ENCODE peak calls at places on chromosomes 13 and 19, in six cellular contexts. K is IMR-90, A is tibial nerve, H is uterus, Q is breast epithelium, U is stomach. P is an unnamed sample. For H3K4me1, the result is how much of the 10 kb centered on the place peaks cover.

GRCh38 chr19:50203281-50204080 is at the start of gene MYH14:
- DNase-seq in K (no peak), A (peak), H (peak), Q (peak), U (peak), P (peak)

GRCh38 chr19:12092065-12092867 is 27.7 kb downstream of the ZNF844 start:
- DNase-seq in K (peak), A (peak), H (peak), Q (peak), U (peak), P (peak)

GRCh38 chr13:50544226-50544625 is 299.3 kb downstream of the DLEU7 start:
- DNase-seq in K (no peak), A (no peak), H (no peak), Q (no peak), U (no peak), P (no peak)

GRCh38 chr13:28471408-28471807 is 23.5 kb downstream of the FLT1 start:
- DNase-seq in K (no peak), A (no peak), H (no peak), Q (no peak), U (no peak), P (no peak)

GRCh38 chr13:46149272-46150133 is 32.5 kb downstream of the LCP1 start:
- DNase-seq in K (peak), A (no peak), H (no peak), Q (no peak), U (no peak), P (no peak)

GRCh38 chr19:12802267-12803106 is 618 bp downstream of the THSD8 start:
- DNase-seq in K (no peak), A (no peak), H (no peak), Q (no peak), U (no peak), P (no peak)

GRCh38 chr13:109395014-109395413 is 391.4 kb downstream of the IRS2 start:
- DNase-seq in K (no peak), A (no peak), H (no peak), Q (no peak), U (no peak), P (no peak)

GRCh38 chr19:32928806-32929205 is 43.0 kb downstream of the CEP89 start:
- DNase-seq in K (peak), A (no peak), H (no peak), Q (no peak), U (no peak), P (no peak)

GRCh38 chr19:6551607-6552450 is 21.0 kb downstream of the TNFSF9 start:
- DNase-seq in K (no peak), A (no peak), H (no peak), Q (no peak), U (no peak), P (no peak)

GRCh38 chr13:64083811-64084210 is 2668.2 kb upstream of the PCDH20 start:
- DNase-seq in K (no peak), A (no peak), H (no peak), Q (no peak), U (no peak), P (no peak)

GRCh38 chr13:110773480-110773879 is 60.0 kb downstream of the ING1 start:
- DNase-seq in K (no peak), A (no peak), H (no peak), Q (no peak), U (no peak), P (no peak)

GRCh38 chr13:110471833-110472162 is 89.7 kb downstream of the RAB20 start:
- DNase-seq in K (peak), A (no peak), H (no peak), Q (no peak), U (peak), P (peak)

GRCh38 chr13:49777746-49778614 is 14.5 kb downstream of the KPNA3 start:
- DNase-seq in K (no peak), A (no peak), H (no peak), Q (no peak), U (no peak), P (no peak)

GRCh38 chr19:2274937-2275535 is 6.9 kb downstream of the PEAK3 start:
- DNase-seq in K (peak), A (no peak), H (no peak), Q (no peak), U (peak), P (no peak)

GRCh38 chr13:95833713-95834112 is 156.8 kb downstream of the DNAJC3 start:
- DNase-seq in K (peak), A (no peak), H (no peak), Q (no peak), U (no peak), P (no peak)

GRCh38 chr13:98557934-98558630 is 18.8 kb downstream of the STK24 start:
- DNase-seq in K (peak), A (no peak), H (no peak), Q (no peak), U (no peak), P (no peak)

GRCh38 chr13:98672947-98673545 is 79.4 kb downstream of the SLC15A1 start:
- DNase-seq in K (peak), A (peak), H (peak), Q (peak), U (peak), P (peak)

GRCh38 chr19:45780448-45781281 is 1.6 kb downstream of the DMPK start:
- DNase-seq in K (no peak), A (no peak), H (peak), Q (no peak), U (no peak), P (no peak)

GRCh38 chr19:34851277-34851804 is 75.4 kb upstream of the ZNF30 start:
- DNase-seq in K (no peak), A (no peak), H (no peak), Q (no peak), U (no peak), P (no peak)

GRCh38 chr19:44846455-44847143 is 502 bp downstream of the NECTIN2 start:
- DNase-seq in K (no peak), A (no peak), H (peak), Q (no peak), U (no peak), P (no peak)

GRCh38 chr19:6108721-6109633 is 1.3 kb downstream of the RFX2 start:
- DNase-seq in K (peak), A (peak), H (peak), Q (peak), U (peak), P (no peak)

GRCh38 chr19:8459520-8460260 is 14.9 kb downstream of the HNRNPM start:
- DNase-seq in K (peak), A (no peak), H (no peak), Q (no peak), U (no peak), P (no peak)

GRCh38 chr19:50418186-50419021 is at the start of gene SPIB:
- DNase-seq in K (no peak), A (no peak), H (no peak), Q (no peak), U (no peak), P (no peak)

GRCh38 chr13:99812611-99813010 is 159.0 kb downstream of the ZIC5 start:
- DNase-seq in K (peak), A (no peak), H (no peak), Q (no peak), U (no peak), P (no peak)

GRCh38 chr19:55485439-55486011 is 537 bp downstream of the NAT14 start:
- DNase-seq in K (no peak), A (no peak), H (no peak), Q (no peak), U (no peak), P (no peak)

GRCh38 chr13:99257291-99257690 is 888 bp downstream of the GPR18 start:
- DNase-seq in K (no peak), A (no peak), H (no peak), Q (no peak), U (no peak), P (no peak)

GRCh38 chr13:35457258-35457657 is 19.2 kb downstream of the MAB21L1 start:
- DNase-seq in K (no peak), A (no peak), H (no peak), Q (no peak), U (no peak), P (no peak)

GRCh38 chr13:30257433-30258099 is 49.8 kb downstream of the KATNAL1 start:
- DNase-seq in K (peak), A (no peak), H (no peak), Q (no peak), U (no peak), P (no peak)

GRCh38 chr19:43664008-43664407 is 6.0 kb downstream of the PLAUR start:
- DNase-seq in K (no peak), A (no peak), H (no peak), Q (no peak), U (no peak), P (no peak)

GRCh38 chr13:20921572-20921971 is 19.0 kb upstream of the XPO4 start:
- DNase-seq in K (no peak), A (no peak), H (no peak), Q (no peak), U (no peak), P (no peak)

GRCh38 chr19:39145180-39145953 is 19.8 kb downstream of the PAK4 start:
- DNase-seq in K (no peak), A (no peak), H (peak), Q (no peak), U (no peak), P (no peak)

GRCh38 chr19:39146686-39147450 is 21.3 kb downstream of the PAK4 start:
- DNase-seq in K (no peak), A (no peak), H (no peak), Q (no peak), U (no peak), P (no peak)

GRCh38 chr19:39144487-39145071 is 19.0 kb downstream of the PAK4 start:
- DNase-seq in K (peak), A (no peak), H (peak), Q (no peak), U (no peak), P (no peak)

GRCh38 chr19:39147480-39147879 is 21.9 kb downstream of the PAK4 start:
- DNase-seq in K (no peak), A (no peak), H (no peak), Q (no peak), U (no peak), P (no peak)

DNA sequence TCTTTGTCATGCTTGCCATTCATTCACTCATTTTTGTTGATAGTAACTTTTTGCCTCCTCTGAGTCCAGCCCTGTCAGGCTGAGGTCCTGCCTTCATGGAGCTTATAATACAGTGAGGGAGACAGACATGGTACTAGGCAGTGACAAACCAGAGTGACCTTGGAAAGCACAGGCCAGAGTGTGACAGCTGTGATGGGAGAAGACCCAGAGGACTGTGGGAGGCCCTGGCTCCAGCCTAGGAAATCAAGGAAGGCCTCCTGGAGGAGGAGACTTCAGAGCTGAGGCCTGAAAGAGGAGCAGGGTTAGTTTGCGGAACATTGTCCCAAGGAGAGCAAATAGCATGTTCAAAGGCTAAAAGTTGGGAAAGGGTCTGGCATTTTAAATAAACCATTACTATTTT is 20.5 kb downstream of the PAK4 start:
- DNase-seq in K (no peak), A (no peak), H (no peak), Q (no peak), U (no peak), P (no peak)
- H3K4me3 ChIP-seq in K (no peak), A (no peak), H (no peak), Q (no peak), U (no peak), P (no peak)

DNA sequence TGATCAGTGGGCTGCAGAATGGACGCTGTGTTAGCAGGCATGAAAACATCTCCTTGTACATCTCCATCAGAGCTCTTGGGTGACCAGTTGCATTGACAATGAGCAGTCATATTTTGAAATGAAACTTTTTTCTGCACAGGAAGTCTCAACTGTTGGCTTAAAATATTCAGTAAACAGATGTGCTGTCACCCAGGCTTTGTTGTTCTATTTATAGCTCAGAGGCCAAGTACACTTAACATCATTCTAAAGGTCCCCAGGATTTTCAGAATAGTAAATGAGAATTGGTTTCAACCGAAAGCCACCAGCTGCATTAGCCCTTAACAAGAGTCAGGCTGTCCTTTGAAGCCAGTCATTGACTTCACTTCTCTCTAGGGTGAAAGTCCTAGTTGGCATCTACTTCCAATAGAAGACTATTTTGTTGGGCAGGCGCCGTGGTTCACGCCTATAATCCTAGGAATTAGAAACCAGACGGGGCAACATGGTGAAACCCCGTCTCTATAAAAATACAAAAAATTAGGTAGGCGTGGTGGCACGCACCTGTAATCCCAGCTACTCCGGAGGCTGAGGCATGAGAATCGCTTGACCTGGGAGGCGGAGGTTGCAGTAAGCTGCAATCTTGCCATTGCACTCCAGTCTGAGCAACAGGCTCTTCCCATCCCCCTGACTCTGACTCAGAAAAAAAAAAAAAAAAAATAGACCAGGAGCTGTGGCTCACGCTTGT is 7.9 kb upstream of the PDE4A start:
- DNase-seq in K (no peak), A (no peak), H (no peak), Q (no peak), U (no peak), P (no peak)
- TF ChIP-seq POLR2A in K (no peak), A (no peak), H (no peak), Q (no peak), U (no peak), P (no peak)

GRCh38 chr19:38063921-38064320 is 156.9 kb downstream of the SIPA1L3 start:
- DNase-seq in K (no peak), A (no peak), H (no peak), Q (no peak), U (no peak), P (no peak)

GRCh38 chr19:38060346-38060745 is 153.3 kb downstream of the SIPA1L3 start:
- DNase-seq in K (no peak), A (no peak), H (no peak), Q (no peak), U (no peak), P (no peak)

GRCh38 chr19:38061294-38061693 is 154.3 kb downstream of the SIPA1L3 start:
- DNase-seq in K (peak), A (no peak), H (no peak), Q (no peak), U (no peak), P (no peak)

GRCh38 chr19:38064661-38065425 is 157.8 kb downstream of the SIPA1L3 start:
- DNase-seq in K (no peak), A (no peak), H (no peak), Q (no peak), U (no peak), P (no peak)

DNA sequence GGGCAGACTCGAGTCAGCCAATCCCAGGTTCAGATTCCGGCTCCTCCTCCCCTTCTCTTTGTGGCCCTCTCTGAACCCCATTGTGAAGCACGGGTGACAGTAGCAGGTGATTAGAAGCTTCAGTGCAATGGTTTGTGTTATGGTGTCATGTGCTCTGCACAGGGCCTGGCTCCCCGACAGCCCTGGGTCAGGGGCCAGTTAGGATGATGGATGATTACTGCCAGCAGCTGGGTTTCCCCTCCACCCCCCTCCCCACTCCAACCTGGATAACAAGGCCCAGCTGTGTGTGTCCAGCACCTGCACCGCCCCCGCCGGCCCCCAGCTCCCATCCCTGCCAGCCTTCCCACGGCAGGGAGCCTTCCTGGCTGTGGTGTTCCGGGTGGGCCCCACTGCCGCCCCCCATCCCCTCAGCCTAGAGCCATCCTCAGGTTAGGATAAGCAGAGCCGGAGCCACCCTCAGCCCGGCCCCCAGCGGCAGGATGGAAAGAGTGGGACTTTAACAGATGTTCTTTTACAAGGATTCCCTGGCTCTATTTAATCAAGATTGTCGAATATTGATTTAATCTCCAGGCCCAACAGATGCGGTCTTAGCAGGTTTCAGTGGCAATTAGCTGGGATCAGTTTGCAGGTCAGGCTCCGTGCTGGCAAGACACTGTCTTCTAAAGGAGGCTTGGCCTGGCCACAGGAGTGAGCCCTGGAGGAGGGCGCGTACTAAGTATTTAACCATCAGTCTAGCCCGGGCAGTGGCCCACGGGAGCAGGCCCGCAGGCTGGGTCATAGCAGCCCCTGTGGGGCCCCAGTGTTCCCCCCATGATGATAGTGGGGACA is 156.2 kb downstream of the SIPA1L3 start:
- DNase-seq in K (peak), A (no peak), H (no peak), Q (no peak), U (no peak), P (no peak)
- H3K4me1 ChIP-seq in K (under half), A (under half), H (under half), Q (under half), U (under half), P (under half)

DNA sequence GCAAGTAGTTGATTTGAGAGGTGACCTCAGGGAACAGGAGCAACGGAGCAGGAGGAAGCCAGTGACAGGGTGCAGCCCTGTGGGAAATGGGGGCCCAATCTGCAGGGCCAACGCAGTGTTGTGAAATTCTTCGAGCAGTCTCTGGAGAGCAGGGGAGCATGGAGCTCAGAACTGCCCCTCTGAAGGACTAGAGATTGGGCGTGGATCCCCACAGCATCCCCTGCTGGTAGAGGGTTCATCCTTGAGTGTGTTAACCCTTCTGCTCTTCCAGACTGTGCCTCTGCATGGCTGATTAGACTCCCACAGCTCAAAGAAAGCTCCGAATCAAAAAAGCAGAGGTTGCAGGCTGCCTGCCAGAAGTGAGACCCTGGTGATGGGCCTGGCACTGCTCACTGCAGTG is 77.9 kb upstream of the UQCRFS1 start:
- DNase-seq in K (no peak), A (no peak), H (no peak), Q (no peak), U (no peak), P (no peak)
- H3K4me3 ChIP-seq in K (no peak), A (no peak), H (no peak), Q (no peak), U (no peak), P (no peak)

DNA sequence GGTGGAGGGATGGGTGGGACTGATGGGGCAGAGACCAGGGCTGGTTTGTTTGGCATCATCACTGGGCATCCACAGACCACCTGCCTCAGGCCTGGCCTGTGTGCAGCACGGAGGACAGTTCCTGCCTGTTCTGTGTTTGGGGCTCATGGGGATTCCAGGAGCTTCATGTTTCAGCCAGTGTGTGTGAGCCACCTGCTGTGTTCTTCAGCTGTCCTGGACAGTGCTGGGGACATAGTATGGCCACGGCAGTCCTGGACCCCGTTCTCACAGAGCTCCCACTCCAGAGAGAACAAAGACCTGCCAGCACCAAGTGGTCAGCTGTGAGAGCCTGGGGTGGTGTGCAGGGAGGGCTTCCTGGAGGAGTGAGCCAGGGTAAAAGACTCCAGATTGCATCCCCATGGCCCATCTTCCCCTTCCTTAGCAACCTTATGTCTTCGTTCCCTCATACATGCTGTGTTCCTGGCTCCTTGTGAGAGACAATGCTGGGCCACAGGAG is 2.0 kb upstream of the CCDC97 start:
- DNase-seq in K (no peak), A (no peak), H (no peak), Q (no peak), U (no peak), P (no peak)
- TF ChIP-seq POLR2A in K (no peak), A (no peak), H (no peak), Q (no peak), U (no peak), P (no peak)